ENCODE peak calls at places on chromosomes 12 and 14, in seven cellular contexts. One of them, this sample, is unnamed.

GRCh38 chr12:42910656-42911055 is 321.1 kb upstream of the PRICKLE1 start:
- DNase-seq in adipocyte: no peak
- DNase-seq in astrocyte of the hippocampus: no peak
- DNase-seq in HuH-7.5: no peak
- DNase-seq in activated naive CD8-positive, alpha-beta T cell treated with anti-CD3 and anti-CD28 coated beads for 36 hours: no peak
- DNase-seq in tibial artery: no peak
- DNase-seq in T1000: no peak
- DNase-seq in this sample: no peak

GRCh38 chr12:98653866-98654493 is 8.9 kb downstream of the APAF1 start:
- DNase-seq in tibial artery: no peak
- DNase-seq in HuH-7.5: peak
- DNase-seq in activated naive CD8-positive, alpha-beta T cell treated with anti-CD3 and anti-CD28 coated beads for 36 hours: no peak
- DNase-seq in astrocyte of the hippocampus: peak
- DNase-seq in adipocyte: peak
- DNase-seq in T1000: no peak
- DNase-seq in this sample: no peak

GRCh38 chr12:113273053-113273725 is 51.9 kb downstream of the TPCN1 start:
- DNase-seq in tibial artery: no peak
- DNase-seq in T1000: no peak
- DNase-seq in HuH-7.5: no peak
- DNase-seq in astrocyte of the hippocampus: no peak
- DNase-seq in activated naive CD8-positive, alpha-beta T cell treated with anti-CD3 and anti-CD28 coated beads for 36 hours: no peak
- DNase-seq in adipocyte: peak
- DNase-seq in this sample: no peak

GRCh38 chr12:50528800-50529199 is 24.0 kb downstream of the DIP2B start:
- DNase-seq in activated naive CD8-positive, alpha-beta T cell treated with anti-CD3 and anti-CD28 coated beads for 36 hours: no peak
- DNase-seq in HuH-7.5: no peak
- DNase-seq in T1000: no peak
- DNase-seq in tibial artery: no peak
- DNase-seq in adipocyte: no peak
- DNase-seq in astrocyte of the hippocampus: no peak
- DNase-seq in this sample: no peak

GRCh38 chr14:102164241-102164641 is 24.5 kb downstream of the WDR20 start:
- DNase-seq in adipocyte: no peak
- DNase-seq in activated naive CD8-positive, alpha-beta T cell treated with anti-CD3 and anti-CD28 coated beads for 36 hours: no peak
- DNase-seq in T1000: no peak
- DNase-seq in astrocyte of the hippocampus: no peak
- DNase-seq in HuH-7.5: no peak
- DNase-seq in tibial artery: peak
- DNase-seq in this sample: no peak

GRCh38 chr14:93976477-93977057 is at the start of gene ASB2:
- DNase-seq in astrocyte of the hippocampus: no peak
- DNase-seq in HuH-7.5: no peak
- DNase-seq in adipocyte: no peak
- DNase-seq in activated naive CD8-positive, alpha-beta T cell treated with anti-CD3 and anti-CD28 coated beads for 36 hours: no peak
- DNase-seq in T1000: no peak
- DNase-seq in tibial artery: peak
- DNase-seq in this sample: no peak

GRCh38 chr14:65483647-65484046 is 71.1 kb downstream of the FUT8 start:
- DNase-seq in HuH-7.5: no peak
- DNase-seq in astrocyte of the hippocampus: no peak
- DNase-seq in adipocyte: no peak
- DNase-seq in T1000: no peak
- DNase-seq in activated naive CD8-positive, alpha-beta T cell treated with anti-CD3 and anti-CD28 coated beads for 36 hours: no peak
- DNase-seq in tibial artery: no peak
- DNase-seq in this sample: no peak

GRCh38 chr12:27032679-27033078 is 10.3 kb downstream of the MED21 start:
- DNase-seq in HuH-7.5: no peak
- DNase-seq in activated naive CD8-positive, alpha-beta T cell treated with anti-CD3 and anti-CD28 coated beads for 36 hours: no peak
- DNase-seq in astrocyte of the hippocampus: no peak
- DNase-seq in tibial artery: no peak
- DNase-seq in adipocyte: no peak
- DNase-seq in T1000: no peak
- DNase-seq in this sample: no peak

GRCh38 chr12:105659355-105660075 is 329.0 kb downstream of the C12orf75 start:
- DNase-seq in T1000: no peak
- DNase-seq in astrocyte of the hippocampus: peak
- DNase-seq in HuH-7.5: no peak
- DNase-seq in activated naive CD8-positive, alpha-beta T cell treated with anti-CD3 and anti-CD28 coated beads for 36 hours: no peak
- DNase-seq in adipocyte: no peak
- DNase-seq in tibial artery: no peak
- DNase-seq in this sample: no peak

This sample was measured in CD8-positive, alpha-beta memory T cell.